ENCODE peak calls at places on chromosomes 12 and 14, in six cellular contexts. Q, L, Z, X, T and P are unnamed samples.

GRCh38 chr14:75450381-75451276 is 22.8 kb downstream of the JDP2 start:
- DNase-seq in Q (peak; percentile 61), L (peak; percentile 90), T (no peak), X (no peak), Z (no peak), P (no peak)

GRCh38 chr14:22971152-22971551 is 11.2 kb downstream of the AJUBA start:
- DNase-seq in X (no peak), Q (no peak), Z (no peak), T (no peak), L (no peak), P (no peak)

GRCh38 chr12:62468935-62469334 is 2.3 kb downstream of the MON2 start:
- DNase-seq in X (no peak), T (no peak), Q (no peak), L (no peak), Z (no peak), P (no peak)

GRCh38 chr12:67889935-67890334 is 99.3 kb upstream of the IFNG-AS1 start:
- DNase-seq in Q (no peak), T (no peak), Z (no peak), L (no peak), X (no peak), P (no peak)

GRCh38 chr14:68042591-68043210 is 223.1 kb downstream of the RAD51B start:
- DNase-seq in Q (no peak), Z (no peak), L (no peak), T (no peak), X (no peak), P (no peak)

GRCh38 chr14:102659797-102660196 is 67.3 kb downstream of the RCOR1 start:
- DNase-seq in T (no peak), X (no peak), Q (no peak), L (no peak), Z (no peak), P (no peak)

GRCh38 chr12:24081581-24081980 is 132.1 kb upstream of the SOX5 start:
- DNase-seq in T (no peak), Z (no peak), Q (no peak), X (no peak), L (no peak), P (no peak)

GRCh38 chr12:117053050-117053400 is 46.2 kb downstream of the TESC start:
- DNase-seq in X (no peak), Q (no peak), Z (no peak), T (no peak), L (no peak), P (no peak)

GRCh38 chr12:72297666-72298065 is 25.5 kb downstream of the TRHDE start:
- DNase-seq in Q (no peak), X (no peak), T (no peak), Z (no peak), L (no peak), P (no peak)

GRCh38 chr14:54252072-54252730 is 144.6 kb upstream of the CDKN3 start:
- DNase-seq in Z (no peak), Q (peak; percentile 63), T (no peak), L (no peak), X (peak; percentile 95), P (no peak)

GRCh38 chr14:103172921-103173320 is 49.7 kb downstream of the TNFAIP2 start:
- DNase-seq in Q (no peak), T (no peak), L (no peak), Z (no peak), X (no peak), P (no peak)

GRCh38 chr12:91467686-91468085 is 285.1 kb upstream of the DCN start:
- DNase-seq in L (no peak), T (no peak), X (no peak), Z (no peak), Q (no peak), P (no peak)

GRCh38 chr14:104425171-104425681 is 154.3 kb upstream of the C14orf180 start:
- DNase-seq in T (no peak), Z (no peak), Q (no peak), X (no peak), L (no peak), P (no peak)

GRCh38 chr12:132140501-132140900 is 3.6 kb downstream of the DDX51 start:
- DNase-seq in X (no peak), Z (no peak), L (no peak), T (no peak), Q (no peak), P (no peak)

GRCh38 chr12:25352078-25352918 is 101.6 kb upstream of the KRAS start:
- DNase-seq in X (no peak), L (no peak), Z (no peak), T (no peak), Q (no peak), P (no peak)

GRCh38 chr12:132955094-132955932 is 793 bp downstream of the ZNF605 start:
- DNase-seq in X (no peak), L (peak; percentile 28), T (peak; percentile 8), Z (peak; percentile 52), Q (peak; percentile 61), P (peak; percentile 35)

GRCh38 chr14:37864861-37865718 is 269.7 kb downstream of the TTC6 start:
- DNase-seq in L (peak; percentile 68), X (no peak), Q (peak; percentile 100), T (no peak), Z (no peak), P (no peak)

GRCh38 chr12:26787125-26787495 is 45.9 kb downstream of the ITPR2 start:
- DNase-seq in Q (no peak), Z (no peak), L (no peak), X (no peak), T (no peak), P (no peak)

GRCh38 chr14:75298187-75298985 is 19.8 kb downstream of the FOS start:
- DNase-seq in T (no peak), Q (no peak), L (peak; percentile 55), X (no peak), Z (no peak), P (no peak)

GRCh38 chr12:50641566-50641965 is 122.3 kb upstream of the ATF1 start:
- DNase-seq in X (no peak), Q (no peak), Z (peak; percentile 56), T (no peak), L (no peak), P (peak; percentile 5)

DNA sequence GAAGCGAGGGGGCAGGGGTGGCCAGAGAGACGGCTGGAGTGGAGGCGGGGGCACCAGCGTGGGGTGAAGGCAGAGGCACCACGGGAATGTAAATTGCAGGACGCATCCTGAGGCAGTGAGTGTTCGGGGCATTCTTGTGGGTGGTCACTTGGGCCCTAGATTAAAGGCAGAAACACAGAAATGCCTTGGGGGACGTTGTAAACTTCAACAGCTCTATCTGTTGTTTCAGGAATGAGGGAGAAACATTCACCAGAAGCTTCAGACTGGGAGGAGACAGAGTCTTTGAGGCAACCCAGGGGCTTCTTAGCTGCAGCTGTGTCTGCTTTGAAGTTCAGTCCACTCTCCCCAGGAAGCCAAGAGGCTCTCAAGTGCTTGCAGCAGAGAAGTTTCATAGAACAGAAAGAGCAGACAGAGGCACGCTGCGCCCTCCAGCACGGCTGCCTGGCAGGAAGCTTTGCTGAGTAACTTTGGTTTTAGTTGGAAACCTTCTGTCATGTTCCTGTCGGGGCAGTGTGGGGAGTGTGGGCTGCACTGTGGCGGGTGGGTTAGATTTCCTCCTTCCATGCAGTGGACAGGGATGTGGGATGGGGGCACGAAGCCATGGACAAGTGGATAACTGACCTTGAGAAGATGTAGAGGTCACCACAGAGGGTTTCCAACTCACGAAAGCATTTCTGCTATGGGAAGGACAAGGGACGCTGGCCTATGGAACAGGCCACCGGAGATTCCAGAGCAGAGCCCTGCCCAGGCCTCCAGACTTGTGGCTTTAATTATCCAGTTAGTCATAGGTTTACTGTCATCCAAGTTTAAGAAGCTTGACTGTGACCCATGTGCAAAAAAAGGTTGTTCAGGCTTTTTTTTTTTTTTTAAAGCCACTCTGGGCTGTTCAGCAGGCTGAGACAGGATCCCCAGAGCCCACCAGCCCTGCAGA is 107.6 kb downstream of the ARF6 start:
- DNase-seq in L (peak; percentile 56), Q (peak; percentile 36), Z (peak; percentile 41), X (peak; percentile 71), T (no peak), P (peak; percentile 60)
- TF ChIP-seq POLR2AphosphoS5 in L (no peak), Q (no peak), Z (no peak), X (peak; percentile 41), T (peak; percentile 48), P (peak; percentile 15)

DNA sequence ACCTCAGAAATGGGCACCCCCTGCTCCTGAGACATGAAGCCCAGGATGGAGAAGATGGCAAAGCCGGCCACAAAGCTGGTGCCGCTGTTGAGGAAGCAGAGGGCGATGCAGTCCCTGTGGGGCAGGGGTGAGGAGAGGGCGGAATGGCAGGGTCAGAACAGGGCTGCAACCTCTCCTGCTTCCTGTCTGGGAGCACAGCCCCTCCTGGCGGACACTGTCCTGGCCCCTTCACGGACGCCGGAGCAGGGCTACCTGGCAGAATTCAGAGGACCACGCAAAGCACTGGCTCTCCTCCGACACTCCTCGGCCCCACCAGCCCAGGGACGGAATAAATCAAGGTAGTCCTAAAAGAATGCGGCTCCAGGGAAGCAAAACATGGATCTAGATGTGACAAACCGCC is 12.4 kb upstream of the SLC6A12 start:
- DNase-seq in T (no peak), X (no peak), L (no peak), Z (peak; percentile 57), Q (no peak), P (no peak)
- TF ChIP-seq CTCF in T (no peak), X (no peak), L (no peak), Z (peak; percentile 65), Q (no peak), P (no peak)

DNA sequence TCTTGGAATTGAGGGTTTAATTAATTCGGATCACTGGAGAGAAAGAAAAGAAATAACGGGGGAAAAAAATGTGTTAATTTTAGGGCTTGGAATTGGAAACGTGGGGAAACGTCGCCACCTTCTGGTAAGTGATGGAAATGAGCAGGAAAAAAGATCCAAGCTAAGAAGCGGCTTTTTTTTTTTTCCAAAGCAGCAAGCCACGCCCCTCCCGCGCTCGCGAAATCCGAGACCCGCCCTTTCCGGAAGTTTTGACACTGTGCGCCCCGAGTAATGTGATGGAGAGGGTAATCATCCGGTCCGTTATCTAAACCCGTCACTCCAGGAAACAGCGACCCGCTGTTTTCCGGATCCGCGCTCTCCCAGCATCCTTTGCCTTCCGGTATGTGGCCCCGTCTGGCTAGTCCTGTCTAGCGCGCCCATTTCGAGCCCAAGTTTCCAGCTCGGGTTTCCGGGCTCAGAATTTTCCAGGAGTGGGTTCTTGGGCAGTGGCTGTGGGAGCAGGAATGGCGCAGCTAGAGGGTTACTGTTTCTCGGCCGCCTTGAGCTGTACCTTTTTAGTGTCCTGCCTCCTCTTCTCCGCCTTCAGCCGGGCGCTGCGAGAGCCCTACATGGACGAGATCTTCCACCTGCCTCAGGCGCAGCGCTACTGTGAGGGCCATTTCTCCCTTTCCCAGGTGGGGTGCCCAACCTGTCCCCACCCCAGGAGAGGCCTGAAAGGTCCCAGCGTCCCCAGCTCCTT is at the start of gene ALG10B:
- DNase-seq in Q (peak; percentile 92), X (peak; percentile 93), L (peak; percentile 92), Z (peak; percentile 98), T (peak; percentile 88), P (peak; percentile 95)
- TF ChIP-seq POLR2AphosphoS5 in Q (peak; percentile 59), X (peak; percentile 84), L (no peak), Z (peak; percentile 44), T (peak; percentile 78), P (peak; percentile 78)

DNA sequence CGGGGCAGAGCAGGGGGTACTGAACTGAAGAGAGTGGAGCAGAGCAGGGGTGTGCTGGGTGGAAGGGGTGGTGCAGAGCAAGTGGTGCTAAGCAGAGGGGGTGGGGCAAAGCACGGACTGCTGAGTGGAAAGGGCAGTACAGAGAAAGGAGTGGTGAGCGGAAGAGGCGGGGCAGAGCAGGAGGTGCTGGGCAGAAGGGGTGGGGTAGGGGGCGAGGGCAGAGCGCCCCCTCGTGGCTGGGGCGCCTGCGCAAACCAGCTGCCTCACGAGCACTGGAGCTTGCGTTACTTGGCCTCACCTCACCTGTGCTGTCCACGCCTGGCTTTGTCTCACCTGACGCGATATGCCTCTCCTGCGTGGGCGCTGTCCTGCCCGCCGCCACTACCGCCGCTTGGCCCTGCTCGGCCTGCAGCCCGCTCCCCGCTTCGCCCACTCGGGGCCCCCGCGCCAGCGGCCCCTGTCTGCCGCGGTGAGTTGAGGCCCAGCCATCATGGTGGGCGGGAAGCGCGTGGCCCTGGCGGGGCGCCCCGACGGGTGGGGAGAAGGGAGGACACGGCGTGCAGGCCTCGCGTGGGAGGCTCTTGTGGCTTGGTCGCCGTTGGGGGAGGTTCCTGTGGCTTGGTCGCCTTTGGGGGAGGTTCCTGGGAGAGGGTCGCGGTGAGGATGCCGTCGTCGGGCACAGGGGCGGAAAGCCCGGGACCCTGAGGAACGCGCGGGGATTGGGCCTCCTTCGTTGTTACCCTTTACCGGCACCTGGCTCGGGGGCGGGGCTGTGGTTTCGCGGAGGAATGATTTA is at the start of gene COX8C:
- DNase-seq in Q (no peak), T (no peak), L (no peak), Z (peak; percentile 31), X (no peak), P (no peak)
- TF ChIP-seq CTCF in Q (peak; percentile 48), T (peak; percentile 31), L (no peak), Z (peak; percentile 43), X (peak; percentile 37), P (no peak)